ENCODE peak calls at places on chromosome 22, in nine cellular contexts. V is coronary artery, Z is esophagus squamous epithelium, Q is A549, E is PC-9, H is psoas muscle, I is uterus, B is HL-60, A is hepatocyte. L is an unnamed sample.

GRCh38 chr22:39462443-39463147 is 5.8 kb downstream of the MGAT3 start:
- DNase-seq in V (no peak), Z (no peak), Q (no peak), E (no peak), H (no peak), I (peak; percentile 50), B (no peak), A (peak; percentile 48), L (no peak)

GRCh38 chr22:29632672-29633071 is 29.2 kb downstream of the NF2 start:
- DNase-seq in V (no peak), Z (no peak), Q (no peak), E (no peak), H (no peak), I (no peak), B (no peak), A (no peak), L (no peak)

GRCh38 chr22:47294222-47294532 is 531.7 kb downstream of the TBC1D22A start:
- DNase-seq in V (peak; percentile 53), Z (no peak), Q (no peak), E (no peak), H (peak; percentile 57), I (peak; percentile 2), B (no peak), A (no peak), L (no peak)

GRCh38 chr22:41595703-41596102 is 6.1 kb upstream of the PMM1 start:
- DNase-seq in V (no peak), Z (no peak), Q (no peak), E (no peak), H (no peak), I (no peak), B (no peak), A (no peak), L (no peak)

GRCh38 chr22:33780761-33781160 is 139.5 kb downstream of the LARGE1 start:
- DNase-seq in V (no peak), Z (no peak), Q (no peak), E (no peak), H (no peak), I (no peak), B (no peak), A (no peak), L (no peak)

GRCh38 chr22:41369089-41369745 is 12.5 kb upstream of the TEF start:
- DNase-seq in V (no peak), Z (no peak), Q (no peak), E (no peak), H (peak; percentile 71), I (no peak), B (no peak), A (no peak), L (peak; percentile 58)

GRCh38 chr22:22342697-22343602 is 98.4 kb downstream of the VPREB1 start:
- DNase-seq in V (no peak), Z (no peak), Q (peak; percentile 43), E (peak; percentile 70), H (no peak), I (no peak), B (peak; percentile 45), A (peak; percentile 91), L (peak; percentile 38)

GRCh38 chr22:44217346-44217745 is 36.6 kb downstream of the PARVG start:
- DNase-seq in V (no peak), Z (no peak), Q (no peak), E (no peak), H (no peak), I (no peak), B (no peak), A (no peak), L (no peak)

GRCh38 chr22:41862530-41863266 is 29.8 kb downstream of the SREBF2 start:
- DNase-seq in V (no peak), Z (no peak), Q (no peak), E (peak; percentile 6), H (no peak), I (no peak), B (no peak), A (no peak), L (no peak)

GRCh38 chr22:35558031-35558430 is 17.4 kb downstream of the RASD2 start:
- DNase-seq in V (no peak), Z (no peak), Q (no peak), E (no peak), H (no peak), I (no peak), B (no peak), A (no peak), L (no peak)

GRCh38 chr22:39230261-39231196 is 14.3 kb downstream of the PDGFB start:
- DNase-seq in V (no peak), Z (no peak), Q (no peak), E (no peak), H (peak; percentile 57), I (no peak), B (no peak), A (no peak), L (no peak)

GRCh38 chr22:38120359-38121110 is 10.1 kb upstream of the BAIAP2L2 start:
- DNase-seq in V (no peak), Z (no peak), Q (no peak), E (no peak), H (no peak), I (no peak), B (no peak), A (no peak), L (no peak)

GRCh38 chr22:44365832-44366231 is 53.1 kb upstream of the SHISAL1 start:
- DNase-seq in V (peak; percentile 65), Z (no peak), Q (no peak), E (peak; percentile 32), H (peak; percentile 1), I (peak; percentile 3), B (no peak), A (no peak), L (no peak)

GRCh38 chr22:28500005-28500404 is 179.6 kb downstream of the TTC28 start:
- DNase-seq in V (no peak), Z (no peak), Q (no peak), E (no peak), H (no peak), I (no peak), B (no peak), A (no peak), L (no peak)

GRCh38 chr22:44941176-44941575 is 68.6 kb downstream of the PHF21B start:
- DNase-seq in V (no peak), Z (no peak), Q (no peak), E (no peak), H (peak; percentile 23), I (no peak), B (no peak), A (no peak), L (no peak)

GRCh38 chr22:45246060-45246985 is 5.6 kb upstream of the KIAA0930 start:
- DNase-seq in V (no peak), Z (no peak), Q (peak; percentile 88), E (peak; percentile 62), H (peak; percentile 48), I (peak; percentile 88), B (no peak), A (peak; percentile 94), L (no peak)

GRCh38 chr22:48829908-48830307 is 997.8 kb downstream of the BRD1 start:
- DNase-seq in V (peak; percentile 35), Z (no peak), Q (no peak), E (no peak), H (no peak), I (no peak), B (no peak), A (no peak), L (peak; percentile 9)

GRCh38 chr22:33971561-33971961 is 51.3 kb upstream of the LARGE1 start:
- DNase-seq in V (no peak), Z (no peak), Q (no peak), E (no peak), H (no peak), I (no peak), B (no peak), A (peak; percentile 10), L (no peak)

GRCh38 chr22:29813126-29813525 is 24.9 kb downstream of the ASCC2 start:
- DNase-seq in V (no peak), Z (no peak), Q (no peak), E (peak; percentile 50), H (no peak), I (no peak), B (no peak), A (no peak), L (no peak)

GRCh38 chr22:39546889-39547586 is 14.5 kb upstream of the RPS19BP1 start:
- DNase-seq in V (no peak), Z (no peak), Q (no peak), E (no peak), H (peak; percentile 16), I (no peak), B (no peak), A (no peak), L (peak; percentile 86)

DNA sequence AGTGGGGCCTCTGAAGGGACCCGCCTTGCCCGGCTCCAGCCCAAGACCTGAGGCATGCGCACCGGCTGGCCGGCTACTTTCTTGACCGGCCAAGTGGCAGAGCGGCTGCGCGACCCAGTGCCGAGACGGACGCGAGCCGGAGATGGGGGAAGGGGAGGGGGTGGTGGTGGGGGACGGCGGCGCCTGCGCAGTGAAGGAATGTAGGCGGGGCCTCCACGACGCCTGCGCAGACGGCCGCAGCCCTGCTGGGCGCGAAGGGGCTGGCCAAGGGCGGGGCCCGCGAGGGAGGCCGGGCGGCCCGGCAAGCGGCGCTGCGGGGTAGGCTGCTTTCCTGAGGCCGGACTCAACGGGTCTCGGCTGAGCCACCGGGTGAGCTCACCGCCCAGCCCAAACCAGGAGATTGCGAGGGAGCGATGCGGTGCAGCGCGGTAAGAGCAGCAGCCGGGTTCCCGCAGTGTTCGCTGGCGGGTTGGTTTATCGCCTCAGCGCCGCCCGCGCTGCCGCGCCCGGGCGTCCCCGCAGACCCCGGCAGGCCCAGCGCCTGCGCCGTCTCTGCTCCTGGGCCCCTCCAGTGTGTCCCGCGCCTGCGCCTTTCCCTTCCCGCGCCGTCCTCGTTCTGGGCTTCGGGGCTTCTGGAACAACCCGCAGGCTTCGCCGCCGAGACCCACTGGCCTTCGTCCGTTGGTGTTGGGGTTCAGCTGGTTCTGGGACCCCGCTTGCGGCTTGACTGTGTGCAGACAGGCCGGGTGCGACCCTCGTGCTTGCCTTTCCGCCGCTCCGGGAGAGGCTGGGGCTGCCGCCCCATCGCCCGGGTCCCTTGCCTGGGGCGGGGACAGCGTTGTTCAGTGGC is at the start of gene SPECC1L:
- DNase-seq in V (peak; percentile 98), Z (peak; percentile 59), Q (peak; percentile 71), E (peak; percentile 78), H (peak; percentile 97), I (peak; percentile 93), B (peak; percentile 86), A (peak; percentile 97), L (peak; percentile 82)
- TF ChIP-seq CTCF in V (no peak), Z (no peak), Q (no peak), E (no peak), H (peak; percentile 17), I (no peak), B (no peak), A (no peak), L (peak; percentile 73)

GRCh38 chr22:50577987-50578775 is at the start of gene CPT1B:
- DNase-seq in V (no peak), Z (no peak), Q (no peak), E (no peak), H (peak; percentile 85), I (no peak), B (no peak), A (no peak), L (no peak)
- H3K27ac ChIP-seq in V (no peak within 1 kb of the TSS), Z (no peak within 1 kb of the TSS), Q (no peak within 1 kb of the TSS), E (no peak within 1 kb of the TSS), H (peak within 1 kb of the TSS; percentile 89), I (no peak within 1 kb of the TSS), B (no peak within 1 kb of the TSS), A (no peak within 1 kb of the TSS), L (no peak within 1 kb of the TSS)

GRCh38 chr22:27438271-27438980 is 363.1 kb downstream of the MN1 start:
- DNase-seq in V (no peak), Z (no peak), Q (no peak), E (peak; percentile 27), H (peak; percentile 69), I (no peak), B (no peak), A (peak; percentile 57), L (no peak)
- TF ChIP-seq CTCF in V (no peak), Z (no peak), Q (no peak), E (no peak), H (no peak), I (no peak), B (no peak), A (peak; percentile 5), L (no peak)

GRCh38 chr22:19419086-19419463 is 12.5 kb downstream of the HIRA start:
- DNase-seq in V (no peak), Z (no peak), Q (no peak), E (no peak), H (no peak), I (no peak), B (peak; percentile 96), A (no peak), L (no peak)
- H3K27ac ChIP-seq in V (no peak overlapping the region), Z (no peak overlapping the region), Q (no peak overlapping the region), E (no peak overlapping the region), H (no peak overlapping the region), I (no peak overlapping the region), B (peak overlapping the region; percentile 85), A (no peak overlapping the region), L (no peak overlapping the region)

L was measured in dorsolateral prefrontal cortex.